ENCODE peak calls at places on chromosomes 16 and 17, in six cellular contexts. R is HFFc6, J is left ventricle myocardium inferior, E is cardiac fibroblast, X is AG09309, W is AG09319. A is an unnamed sample.

GRCh38 chr17:76867578-76868175 is 527 bp upstream of the MGAT5B start:
- DNase-seq in R (peak; percentile 21), J (no peak), E (peak; percentile 55), X (no peak), W (no peak), A (no peak)

GRCh38 chr17:29141484-29141835 is 38.7 kb downstream of the MYO18A start:
- DNase-seq in R (no peak), J (no peak), E (no peak), X (no peak), W (no peak), A (no peak)

GRCh38 chr17:36542755-36543154 is 2.0 kb upstream of the GGNBP2 start:
- DNase-seq in R (no peak), J (no peak), E (no peak), X (no peak), W (no peak), A (no peak)

GRCh38 chr17:67376509-67376891 is 581 bp upstream of the PITPNC1 start:
- DNase-seq in R (peak; percentile 44), J (no peak), E (peak; percentile 32), X (no peak), W (no peak), A (no peak)

GRCh38 chr16:11066231-11066870 is 122.0 kb downstream of the CLEC16A start:
- DNase-seq in R (no peak), J (no peak), E (no peak), X (no peak), W (no peak), A (no peak)

GRCh38 chr17:19513897-19514488 is 19.7 kb upstream of the SLC47A1 start:
- DNase-seq in R (peak; percentile 49), J (peak; percentile 61), E (peak; percentile 73), X (no peak), W (peak; percentile 30), A (peak; percentile 54)

GRCh38 chr17:4187076-4187475 is 44.1 kb downstream of the CYB5D2 start:
- DNase-seq in R (no peak), J (no peak), E (no peak), X (no peak), W (no peak), A (no peak)

GRCh38 chr16:57642368-57643135 is 14.1 kb downstream of the ADGRG1 start:
- DNase-seq in R (no peak), J (no peak), E (no peak), X (no peak), W (no peak), A (no peak)

GRCh38 chr16:15906439-15906838 is 18.0 kb upstream of the CEP20 start:
- DNase-seq in R (no peak), J (no peak), E (no peak), X (no peak), W (no peak), A (no peak)

GRCh38 chr16:85395207-85395912 is 217.8 kb upstream of the GSE1 start:
- DNase-seq in R (peak; percentile 99), J (peak; percentile 67), E (peak; percentile 98), X (peak; percentile 97), W (peak; percentile 88), A (no peak)

GRCh38 chr17:43534909-43535308 is 11.2 kb downstream of the ETV4 start:
- DNase-seq in R (no peak), J (no peak), E (peak; percentile 22), X (no peak), W (no peak), A (no peak)

GRCh38 chr16:54647216-54647615 is 283.4 kb upstream of the IRX5 start:
- DNase-seq in R (no peak), J (no peak), E (no peak), X (no peak), W (no peak), A (no peak)

GRCh38 chr16:81937305-81938038 is 73.8 kb downstream of the SDR42E1 start:
- DNase-seq in R (no peak), J (peak; percentile 16), E (no peak), X (no peak), W (no peak), A (no peak)

GRCh38 chr16:78161023-78161729 is 61.7 kb downstream of the WWOX start:
- DNase-seq in R (no peak), J (no peak), E (no peak), X (no peak), W (no peak), A (no peak)

DNA sequence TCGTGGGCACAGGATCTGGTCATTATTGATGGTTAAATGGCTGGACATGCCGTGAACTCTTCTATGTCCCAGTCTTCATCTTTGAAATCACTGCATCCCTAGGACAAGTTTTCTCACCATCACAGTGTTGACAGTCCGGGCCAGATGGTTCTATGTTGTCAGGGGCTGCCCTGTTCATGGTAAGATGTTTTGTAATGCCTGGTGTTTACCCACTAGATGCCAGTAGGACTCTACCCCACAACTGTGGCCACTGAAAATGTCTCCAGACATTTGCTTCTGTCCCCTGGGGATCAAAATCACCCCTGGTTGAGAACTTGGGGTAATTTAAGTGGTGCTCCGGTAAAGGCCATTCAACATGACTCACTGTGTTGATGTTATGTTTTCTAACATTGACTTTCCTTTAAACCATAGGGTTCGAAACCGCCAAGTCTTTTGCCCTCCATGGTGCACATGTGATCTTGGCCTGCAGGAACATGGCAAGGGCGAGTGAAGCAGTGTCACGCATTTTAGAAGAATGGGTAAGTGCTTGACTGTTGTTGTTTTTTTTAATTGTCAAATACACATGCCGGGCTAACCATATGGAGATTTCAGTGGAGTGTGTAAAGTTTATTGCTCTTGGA is 64.4 kb downstream of the WWOX start:
- DNase-seq in R (no peak), J (no peak), E (no peak), X (no peak), W (no peak), A (no peak)
- TF ChIP-seq CTCF in R (no peak), J (no peak), E (no peak), X (no peak), W (no peak), A (no peak)

GRCh38 chr17:51588063-51588462 is 327.7 kb downstream of the UTP18 start:
- DNase-seq in R (no peak), J (no peak), E (no peak), X (no peak), W (no peak), A (no peak)

GRCh38 chr17:51580869-51581268 is 320.5 kb downstream of the UTP18 start:
- DNase-seq in R (no peak), J (no peak), E (no peak), X (no peak), W (no peak), A (no peak)

GRCh38 chr17:51590071-51590470 is 329.7 kb downstream of the UTP18 start:
- DNase-seq in R (no peak), J (no peak), E (no peak), X (no peak), W (no peak), A (no peak)

GRCh38 chr17:51585514-51586104 is 325.3 kb downstream of the UTP18 start:
- DNase-seq in R (no peak), J (no peak), E (no peak), X (no peak), W (no peak), A (no peak)
- TF ChIP-seq CTCF in R (peak; percentile 23), J (peak; percentile 64), E (peak; percentile 1), X (no peak), W (no peak), A (no peak)

DNA sequence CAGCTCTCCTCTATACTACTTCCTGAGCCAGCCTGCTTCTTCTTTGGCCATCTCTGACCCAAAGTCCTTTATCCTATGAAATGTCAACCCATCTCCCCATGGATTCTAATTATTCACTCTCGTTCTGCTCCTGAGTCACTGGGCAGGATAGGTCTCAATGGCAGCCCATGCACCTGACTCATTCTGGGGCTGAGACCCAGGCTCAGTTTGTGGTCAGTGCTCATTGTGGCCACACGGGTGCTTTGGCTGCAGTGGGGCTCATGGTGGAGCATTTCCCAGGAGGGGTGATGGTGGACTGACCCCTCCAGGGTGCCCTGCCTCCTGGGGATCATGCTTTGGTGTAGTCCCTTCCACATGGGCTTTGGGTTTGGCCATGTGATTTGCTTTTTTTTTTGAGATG is 154.8 kb upstream of the WSCD1 start:
- DNase-seq in R (no peak), J (no peak), E (no peak), X (no peak), W (no peak), A (no peak)
- TF ChIP-seq CTCF in R (no peak), J (no peak), E (no peak), X (no peak), W (no peak), A (no peak)

GRCh38 chr17:47847341-47848197 is 3.4 kb downstream of the SP6 start:
- DNase-seq in R (no peak), J (no peak), E (no peak), X (no peak), W (no peak), A (no peak)

GRCh38 chr17:47843391-47843730 is 2.3 kb upstream of the SCRN2 start:
- DNase-seq in R (no peak), J (no peak), E (no peak), X (no peak), W (no peak), A (no peak)

GRCh38 chr17:47844230-47844629 is 3.2 kb upstream of the SCRN2 start:
- DNase-seq in R (peak; percentile 8), J (no peak), E (peak; percentile 49), X (no peak), W (no peak), A (no peak)

GRCh38 chr17:47846741-47847340 is 4.1 kb downstream of the SP6 start:
- DNase-seq in R (no peak), J (no peak), E (no peak), X (no peak), W (no peak), A (no peak)

GRCh38 chr17:47844814-47845453 is 3.9 kb upstream of the SCRN2 start:
- DNase-seq in R (peak; percentile 36), J (no peak), E (peak; percentile 46), X (no peak), W (no peak), A (no peak)
- TF ChIP-seq CTCF in R (peak; percentile 80), J (no peak), E (peak; percentile 54), X (peak; percentile 53), W (peak; percentile 38), A (no peak)

GRCh38 chr17:8630802-8631553 is 453 bp upstream of the MYH10 start:
- DNase-seq in R (peak; percentile 100), J (peak; percentile 98), E (peak; percentile 100), X (peak; percentile 98), W (peak; percentile 99), A (peak; percentile 78)
- TF ChIP-seq CTCF in R (peak; percentile 57), J (peak; percentile 34), E (no peak), X (peak; percentile 3), W (no peak), A (no peak)